ENCODE peak calls at places on chromosomes 13 and 19, in seven cellular contexts. R, S, O, T, P, M and J are unnamed samples.

GRCh38 chr13:51665456-51665855 is 81.2 kb downstream of the WDFY2 start:
- DNase-seq in R (no peak), S (no peak), O (no peak), T (no peak), P (no peak), M (no peak), J (no peak)

GRCh38 chr13:38821753-38822551 is 135.1 kb downstream of the FREM2 start:
- DNase-seq in R (no peak), S (no peak), O (no peak), T (peak), P (no peak), M (no peak), J (no peak)

GRCh38 chr19:47781590-47782318 is 3.3 kb downstream of the SELENOW start:
- DNase-seq in R (no peak), S (no peak), O (no peak), T (peak), P (no peak), M (no peak), J (peak)

GRCh38 chr19:36837902-36838783 is at the start of gene ZNF790:
- DNase-seq in R (peak), S (peak), O (peak), T (peak), P (no peak), M (peak), J (peak)

GRCh38 chr13:80508031-80508430 is 167.1 kb upstream of the SPRY2 start:
- DNase-seq in R (no peak), S (peak), O (no peak), T (no peak), P (no peak), M (no peak), J (no peak)

GRCh38 chr19:56091066-56091490 is 30.0 kb downstream of the ZNF787 start:
- DNase-seq in R (no peak), S (peak), O (no peak), T (peak), P (no peak), M (no peak), J (peak)

GRCh38 chr19:35264281-35265125 is 4.3 kb upstream of the USF2 start:
- DNase-seq in R (no peak), S (no peak), O (peak), T (no peak), P (no peak), M (no peak), J (no peak)

GRCh38 chr19:6020166-6020967 is 42.4 kb upstream of the RANBP3 start:
- DNase-seq in R (no peak), S (no peak), O (no peak), T (no peak), P (no peak), M (peak), J (no peak)

GRCh38 chr19:1106841-1107654 is 3.3 kb downstream of the GPX4 start:
- DNase-seq in R (no peak), S (peak), O (no peak), T (peak), P (no peak), M (no peak), J (no peak)

GRCh38 chr13:49760555-49760954 is 31.9 kb downstream of the KPNA3 start:
- DNase-seq in R (no peak), S (no peak), O (no peak), T (no peak), P (no peak), M (no peak), J (no peak)

GRCh38 chr13:48370815-48371214 is 42.1 kb downstream of the LPAR6 start:
- DNase-seq in R (no peak), S (no peak), O (no peak), T (no peak), P (no peak), M (no peak), J (no peak)

GRCh38 chr19:4660181-4660791 is 9.9 kb downstream of the MYDGF start:
- DNase-seq in R (no peak), S (no peak), O (no peak), T (no peak), P (no peak), M (peak), J (no peak)

GRCh38 chr13:99565478-99566124 is 64.3 kb downstream of the TM9SF2 start:
- DNase-seq in R (no peak), S (no peak), O (no peak), T (no peak), P (no peak), M (no peak), J (no peak)

GRCh38 chr19:46859637-46860124 is 1.1 kb upstream of the ARHGAP35 start:
- DNase-seq in R (no peak), S (peak), O (no peak), T (peak), P (no peak), M (no peak), J (no peak)

GRCh38 chr13:114268344-114269280 is 12.8 kb upstream of the UPF3A start:
- DNase-seq in R (no peak), S (no peak), O (no peak), T (no peak), P (no peak), M (peak), J (no peak)

GRCh38 chr19:40799558-40800338 is 757 bp downstream of the EGLN2 start:
- DNase-seq in R (peak), S (peak), O (no peak), T (peak), P (no peak), M (no peak), J (peak)

GRCh38 chr13:71015516-71015915 is 851.5 kb downstream of the DACH1 start:
- DNase-seq in R (no peak), S (no peak), O (no peak), T (no peak), P (no peak), M (no peak), J (no peak)

GRCh38 chr13:25872871-25873607 is 178.8 kb downstream of the SHISA2 start:
- DNase-seq in R (no peak), S (no peak), O (no peak), T (no peak), P (no peak), M (no peak), J (no peak)

GRCh38 chr19:34306213-34306661 is 51.9 kb downstream of the GARRE1 start:
- DNase-seq in R (peak), S (no peak), O (no peak), T (no peak), P (no peak), M (no peak), J (no peak)

GRCh38 chr19:18304194-18304495 is 18.7 kb downstream of the LSM4 start:
- DNase-seq in R (no peak), S (no peak), O (peak), T (peak), P (no peak), M (no peak), J (no peak)

GRCh38 chr19:6141217-6141616 is 5.8 kb downstream of the ACSBG2 start:
- DNase-seq in R (no peak), S (no peak), O (no peak), T (no peak), P (no peak), M (no peak), J (no peak)

GRCh38 chr19:778910-779653 is 18.2 kb upstream of the PTBP1 start:
- DNase-seq in R (no peak), S (peak), O (no peak), T (peak), P (peak), M (no peak), J (peak)

GRCh38 chr13:42497798-42498197 is 76.2 kb upstream of the TNFSF11 start:
- DNase-seq in R (peak), S (peak), O (no peak), T (peak), P (peak), M (peak), J (no peak)

GRCh38 chr13:111881700-111882099 is 185.2 kb upstream of the SOX1 start:
- DNase-seq in R (no peak), S (no peak), O (no peak), T (no peak), P (no peak), M (no peak), J (no peak)

GRCh38 chr13:40187836-40188591 is 478.4 kb downstream of the FOXO1 start:
- DNase-seq in R (peak), S (no peak), O (peak), T (peak), P (no peak), M (peak), J (no peak)

GRCh38 chr13:50224534-50224933 is 209.3 kb downstream of the KCNRG start:
- DNase-seq in R (peak), S (peak), O (no peak), T (peak), P (no peak), M (peak), J (no peak)

GRCh38 chr13:79501538-79502232 is 20.7 kb downstream of the NDFIP2 start:
- DNase-seq in R (no peak), S (peak), O (no peak), T (peak), P (no peak), M (no peak), J (no peak)

GRCh38 chr13:79459906-79460305 is 21.0 kb upstream of the NDFIP2 start:
- DNase-seq in R (no peak), S (no peak), O (no peak), T (no peak), P (no peak), M (no peak), J (no peak)

GRCh38 chr19:18416778-18417249 is 2.4 kb upstream of the SSBP4 start:
- DNase-seq in R (peak), S (peak), O (no peak), T (peak), P (no peak), M (peak), J (peak)